ENCODE peak calls at places on chromosomes 3 and 15, in eight cellular contexts. D is cardiac fibroblast, H is upper lobe of right lung, G is heart right ventricle, O is left lung, A is A549, V is Calu3, B is neural crest cell. T is an unnamed sample.

GRCh38 chr3:151969026-151969658 is 95.7 kb downstream of the SUCNR1 start:
- DNase-seq in D (no peak), H (no peak), G (no peak), O (no peak), A (no peak), V (no peak), B (no peak), T (no peak)

GRCh38 chr15:51160484-51160883 is 65.8 kb upstream of the TNFAIP8L3 start:
- DNase-seq in D (no peak), H (no peak), G (no peak), O (no peak), A (no peak), V (no peak), B (no peak), T (no peak)

GRCh38 chr3:47578119-47578630 is 490 bp downstream of the CSPG5 start:
- DNase-seq in D (peak; percentile 7), H (peak; percentile 77), G (no peak), O (peak; percentile 44), A (no peak), V (peak; percentile 26), B (peak; percentile 45), T (no peak)

GRCh38 chr3:127349501-127350171 is 61.8 kb upstream of the PRR20G start:
- DNase-seq in D (no peak), H (no peak), G (no peak), O (no peak), A (no peak), V (no peak), B (no peak), T (no peak)

GRCh38 chr3:152357587-152357986 is 88.9 kb downstream of the MBNL1 start:
- DNase-seq in D (no peak), H (no peak), G (no peak), O (no peak), A (no peak), V (no peak), B (no peak), T (no peak)

GRCh38 chr3:41997702-41998551 is 36.0 kb upstream of the ULK4 start:
- DNase-seq in D (peak; percentile 44), H (no peak), G (no peak), O (no peak), A (no peak), V (peak; percentile 17), B (peak; percentile 19), T (no peak)

GRCh38 chr15:88989578-88989977 is 76.4 kb upstream of the MFGE8 start:
- DNase-seq in D (peak; percentile 61), H (no peak), G (no peak), O (no peak), A (peak; percentile 49), V (no peak), B (no peak), T (no peak)

GRCh38 chr3:145357453-145357852 is 803.5 kb downstream of the PLOD2 start:
- DNase-seq in D (no peak), H (no peak), G (no peak), O (no peak), A (no peak), V (no peak), B (no peak), T (no peak)

GRCh38 chr3:50333744-50334328 is 5.8 kb upstream of the TUSC2 start:
- DNase-seq in D (peak; percentile 95), H (no peak), G (peak; percentile 91), O (no peak), A (no peak), V (no peak), B (no peak), T (no peak)

GRCh38 chr3:36868614-36869436 is 76.0 kb downstream of the TRANK1 start:
- DNase-seq in D (peak; percentile 77), H (no peak), G (peak; percentile 48), O (no peak), A (peak; percentile 69), V (peak; percentile 43), B (peak; percentile 53), T (no peak)

GRCh38 chr15:34470091-34470490 is 32.5 kb upstream of the GOLGA8A start:
- DNase-seq in D (no peak), H (no peak), G (no peak), O (no peak), A (no peak), V (no peak), B (no peak), T (no peak)

GRCh38 chr3:60972599-60972998 is 278.7 kb downstream of the FHIT start:
- DNase-seq in D (no peak), H (no peak), G (no peak), O (no peak), A (no peak), V (no peak), B (no peak), T (no peak)

GRCh38 chr3:180747805-180748361 is 68.6 kb upstream of the CCDC39 start:
- DNase-seq in D (no peak), H (no peak), G (no peak), O (no peak), A (no peak), V (no peak), B (no peak), T (no peak)

GRCh38 chr3:128585189-128585588 is 65.4 kb downstream of the RPN1 start:
- DNase-seq in D (no peak), H (no peak), G (no peak), O (no peak), A (no peak), V (no peak), B (no peak), T (no peak)

GRCh38 chr3:72906154-72906553 is 18.3 kb downstream of the GXYLT2 start:
- DNase-seq in D (no peak), H (no peak), G (no peak), O (no peak), A (no peak), V (no peak), B (no peak), T (no peak)

GRCh38 chr3:72907131-72907697 is 19.4 kb downstream of the GXYLT2 start:
- DNase-seq in D (peak; percentile 66), H (no peak), G (peak; percentile 63), O (no peak), A (no peak), V (no peak), B (no peak), T (no peak)

GRCh38 chr3:72903004-72903403 is 15.2 kb downstream of the GXYLT2 start:
- DNase-seq in D (peak; percentile 96), H (no peak), G (no peak), O (no peak), A (peak; percentile 78), V (no peak), B (no peak), T (no peak)

GRCh38 chr3:72901840-72902239 is 14.0 kb downstream of the GXYLT2 start:
- DNase-seq in D (no peak), H (no peak), G (no peak), O (no peak), A (no peak), V (no peak), B (no peak), T (no peak)

GRCh38 chr3:72904156-72904555 is 16.3 kb downstream of the GXYLT2 start:
- DNase-seq in D (no peak), H (no peak), G (no peak), O (no peak), A (no peak), V (no peak), B (no peak), T (no peak)
- TF ChIP-seq CTCF in D (no peak), H (no peak), G (no peak), O (no peak), A (no peak), V (no peak), B (no peak), T (no peak)

GRCh38 chr3:72678380-72678779 is 169.9 kb downstream of the SHQ1 start:
- DNase-seq in D (no peak), H (no peak), G (no peak), O (no peak), A (no peak), V (no peak), B (no peak), T (no peak)

GRCh38 chr3:72678892-72679291 is 169.4 kb downstream of the SHQ1 start:
- DNase-seq in D (no peak), H (no peak), G (no peak), O (no peak), A (no peak), V (peak; percentile 8), B (no peak), T (no peak)

GRCh38 chr3:72681598-72681997 is 166.6 kb downstream of the SHQ1 start:
- DNase-seq in D (no peak), H (no peak), G (no peak), O (no peak), A (no peak), V (no peak), B (no peak), T (no peak)

GRCh38 chr3:72680766-72681165 is 167.5 kb downstream of the SHQ1 start:
- DNase-seq in D (no peak), H (no peak), G (no peak), O (no peak), A (no peak), V (no peak), B (no peak), T (no peak)

DNA sequence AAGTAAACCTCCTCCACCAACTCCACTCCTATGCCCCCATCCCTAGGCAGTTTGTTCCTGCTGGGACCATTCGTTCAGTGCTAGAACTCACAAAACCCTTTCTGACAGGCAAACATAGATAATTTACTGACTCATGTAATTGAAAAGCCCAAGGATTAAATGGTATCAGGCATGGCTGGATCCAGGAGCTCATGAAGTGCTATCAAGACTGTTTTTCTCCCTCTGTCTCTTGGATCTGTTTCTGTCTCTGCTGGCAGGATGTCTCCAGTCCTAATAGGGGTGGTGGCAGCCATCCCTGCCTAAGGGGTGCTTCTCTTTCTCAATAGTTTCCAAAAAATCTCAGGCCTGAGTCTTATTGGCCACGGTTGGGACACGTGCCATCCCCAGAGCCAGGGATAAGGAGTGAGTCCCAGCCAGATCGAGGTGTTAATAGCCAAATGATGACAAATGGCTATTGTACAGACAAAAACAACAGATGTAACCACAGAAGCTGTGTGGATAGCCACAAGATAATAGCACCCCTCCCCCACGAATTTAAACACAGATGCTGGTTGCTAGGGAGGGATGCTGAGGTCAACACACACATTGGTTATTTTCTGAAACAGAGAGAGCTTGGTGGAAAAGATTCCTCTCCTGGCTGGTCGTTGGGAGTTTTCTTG is 168.6 kb downstream of the SHQ1 start:
- DNase-seq in D (peak; percentile 30), H (no peak), G (no peak), O (no peak), A (no peak), V (no peak), B (no peak), T (no peak)
- TF ChIP-seq CTCF in D (no peak), H (no peak), G (no peak), O (no peak), A (no peak), V (no peak), B (no peak), T (no peak)

GRCh38 chr3:137583256-137583655 is 180.9 kb upstream of the SOX14 start:
- DNase-seq in D (no peak), H (no peak), G (no peak), O (no peak), A (no peak), V (no peak), B (no peak), T (no peak)
- TF ChIP-seq CTCF in D (no peak), H (no peak), G (no peak), O (no peak), A (no peak), V (no peak), B (no peak), T (no peak)

DNA sequence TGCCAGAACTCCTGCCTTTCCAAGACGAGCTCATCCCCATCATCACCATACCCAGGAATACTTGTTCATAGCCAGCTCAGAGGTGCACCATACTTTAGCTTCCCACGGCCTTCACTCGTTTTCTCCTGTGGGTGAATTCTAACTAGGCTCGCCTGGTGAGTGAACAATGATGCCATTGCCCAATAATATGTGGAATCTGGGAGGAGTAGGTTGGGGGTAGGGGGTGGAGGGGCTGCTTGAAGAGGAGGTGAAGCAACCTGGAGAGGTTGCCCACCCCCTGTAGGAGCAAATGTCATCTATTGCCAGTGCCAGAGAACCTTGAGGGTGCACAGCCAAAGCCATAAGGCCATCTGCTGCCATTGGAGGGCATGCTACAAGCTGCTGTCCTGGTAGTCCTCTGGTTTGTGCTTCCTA is 592 bp upstream of the ZNF445 start:
- DNase-seq in D (no peak), H (no peak), G (no peak), O (no peak), A (no peak), V (no peak), B (no peak), T (no peak)
- TF ChIP-seq CTCF in D (no peak), H (no peak), G (no peak), O (no peak), A (no peak), V (no peak), B (no peak), T (no peak)